ENCODE peak calls at places on chromosome 19, in five cellular contexts. C is T-helper 17 cell, T is heart left ventricle, W is thyroid gland, S is cardiac muscle cell. P is an unnamed sample.

GRCh38 chr19:46487802-46488445 is 7.7 kb downstream of the PNMA8B start:
- DNase-seq in C (peak; percentile 54), T (peak; percentile 76), W (peak; percentile 73), S (peak; percentile 89), P (peak; percentile 80)

GRCh38 chr19:38266981-38267597 is 2.7 kb downstream of the SPINT2 start:
- DNase-seq in C (no peak), T (no peak), W (peak; percentile 30), S (no peak), P (no peak)

GRCh38 chr19:55590621-55591020 is 8.7 kb downstream of the FIZ1 start:
- DNase-seq in C (no peak), T (no peak), W (no peak), S (no peak), P (peak; percentile 44)

GRCh38 chr19:44748426-44749254 is at the start of gene BCL3:
- DNase-seq in C (peak; percentile 84), T (peak; percentile 84), W (peak; percentile 80), S (peak; percentile 68), P (peak; percentile 82)

GRCh38 chr19:3346677-3347353 is 19.6 kb upstream of the NFIC start:
- DNase-seq in C (no peak), T (peak; percentile 81), W (peak; percentile 92), S (no peak), P (no peak)

GRCh38 chr19:48135411-48135810 is 24.8 kb upstream of the PLA2G4C start:
- DNase-seq in C (no peak), T (no peak), W (no peak), S (no peak), P (no peak)

GRCh38 chr19:5036733-5037681 is 68.1 kb downstream of the KDM4B start:
- DNase-seq in C (no peak), T (no peak), W (no peak), S (peak; percentile 54), P (no peak)

GRCh38 chr19:2523630-2524311 is 47.8 kb downstream of the GADD45B start:
- DNase-seq in C (no peak), T (no peak), W (no peak), S (no peak), P (no peak)

GRCh38 chr19:342801-343421 is 1.7 kb downstream of the MIER2 start:
- DNase-seq in C (no peak), T (peak; percentile 78), W (peak; percentile 38), S (no peak), P (no peak)

GRCh38 chr19:58093071-58093470 is 5.0 kb downstream of the ZSCAN18 start:
- DNase-seq in C (no peak), T (no peak), W (no peak), S (no peak), P (no peak)

GRCh38 chr19:58091251-58091995 is 6.6 kb downstream of the ZSCAN18 start:
- DNase-seq in C (no peak), T (no peak), W (no peak), S (no peak), P (no peak)

GRCh38 chr19:58086825-58087710 is 11.0 kb downstream of the ZSCAN18 start:
- DNase-seq in C (no peak), T (no peak), W (no peak), S (no peak), P (no peak)

GRCh38 chr19:58088521-58089052 is 9.4 kb downstream of the ZSCAN18 start:
- DNase-seq in C (no peak), T (no peak), W (no peak), S (no peak), P (no peak)

GRCh38 chr19:58089846-58090245 is 8.2 kb downstream of the ZSCAN18 start:
- DNase-seq in C (no peak), T (no peak), W (no peak), S (no peak), P (no peak)
- H3K9me3 ChIP-seq in C (peaks cover 8% of the 10 kb centered on the region), T (peaks cover 16% of the 10 kb centered on the region), W (no peaks in the 10 kb centered on the region), S (no peaks in the 10 kb centered on the region), P (no peaks in the 10 kb centered on the region)

GRCh38 chr19:6967962-6968361 is 53.3 kb downstream of the MBD3L2B start:
- DNase-seq in C (no peak), T (no peak), W (no peak), S (no peak), P (no peak)
- H3K9me3 ChIP-seq in C (no peaks in the 10 kb centered on the region), T (no peaks in the 10 kb centered on the region), W (no peaks in the 10 kb centered on the region), S (no peaks in the 10 kb centered on the region), P (peaks cover 14% of the 10 kb centered on the region)

GRCh38 chr19:23571175-23571574 is 115.8 kb downstream of the ZNF675 start:
- DNase-seq in C (no peak), T (no peak), W (no peak), S (no peak), P (peak; percentile 5)
- H3K9me3 ChIP-seq in C (no peaks in the 10 kb centered on the region), T (peaks cover 40% of the 10 kb centered on the region), W (no peaks in the 10 kb centered on the region), S (no peaks in the 10 kb centered on the region), P (no peaks in the 10 kb centered on the region)

GRCh38 chr19:41587838-41588210 is 11.9 kb downstream of the CEACAM21 start:
- DNase-seq in C (no peak), T (no peak), W (no peak), S (no peak), P (no peak)

GRCh38 chr19:41589371-41589770 is 13.4 kb downstream of the CEACAM21 start:
- DNase-seq in C (no peak), T (no peak), W (no peak), S (no peak), P (no peak)

GRCh38 chr19:41586064-41586463 is 10.1 kb downstream of the CEACAM21 start:
- DNase-seq in C (no peak), T (no peak), W (no peak), S (no peak), P (no peak)

GRCh38 chr19:41588497-41589209 is 12.7 kb downstream of the CEACAM21 start:
- DNase-seq in C (no peak), T (no peak), W (no peak), S (peak; percentile 59), P (peak; percentile 28)

GRCh38 chr19:41587101-41587837 is 11.3 kb downstream of the CEACAM21 start:
- DNase-seq in C (no peak), T (no peak), W (no peak), S (no peak), P (no peak)
- H3K9me3 ChIP-seq in C (no peaks in the 10 kb centered on the region), T (peaks cover 9% of the 10 kb centered on the region), W (no peaks in the 10 kb centered on the region), S (no peaks in the 10 kb centered on the region), P (peaks cover 3% of the 10 kb centered on the region)

GRCh38 chr19:57135797-57136196 is 9.2 kb downstream of the ZIM3 start:
- DNase-seq in C (no peak), T (no peak), W (no peak), S (no peak), P (no peak)
- H3K9me3 ChIP-seq in C (no peaks in the 10 kb centered on the region), T (no peaks in the 10 kb centered on the region), W (no peaks in the 10 kb centered on the region), S (peaks cover 2% of the 10 kb centered on the region), P (no peaks in the 10 kb centered on the region)

DNA sequence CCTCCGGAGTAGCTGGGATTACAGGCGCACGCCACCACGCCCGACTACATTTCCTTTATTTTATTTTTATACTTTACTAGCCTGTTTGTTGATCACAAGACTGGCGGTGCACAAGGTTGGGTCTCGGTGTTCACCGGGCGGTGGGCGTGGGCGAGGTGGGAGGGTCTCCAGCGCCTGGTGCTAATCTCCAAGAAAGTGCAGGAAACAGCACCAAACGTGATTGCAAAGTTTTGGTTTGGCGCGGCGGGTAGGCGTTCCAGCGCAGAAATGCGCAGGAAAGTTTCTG is 24.1 kb upstream of the ZNF850 start:
- DNase-seq in C (no peak), T (no peak), W (no peak), S (no peak), P (no peak)
- H3K9me3 ChIP-seq in C (no peaks in the 10 kb centered on the region), T (peaks cover 58% of the 10 kb centered on the region), W (no peaks in the 10 kb centered on the region), S (no peaks in the 10 kb centered on the region), P (peaks cover 3% of the 10 kb centered on the region)

P was measured in OCI-LY7.